ENCODE peak calls at places on chromosomes 4 and X, in six cellular contexts. K, L, B, F, N and H are unnamed samples.

GRCh38 chr4:156686120-156686519 is 285.5 kb downstream of the PDGFC start:
- DNase-seq in F (no peak), L (peak; percentile 94), N (no peak), B (peak; percentile 98), K (peak; percentile 63), H (no peak)

GRCh38 chrX:4379071-4379470 is 665.6 kb upstream of the PRKX start:
- DNase-seq in N (no peak), B (no peak), K (no peak), L (no peak), F (peak; percentile 86), H (no peak)

GRCh38 chrX:15946783-15947550 is 92.4 kb upstream of the AP1S2 start:
- DNase-seq in F (peak; percentile 93), N (no peak), L (peak; percentile 44), B (peak; percentile 80), K (peak; percentile 75), H (no peak)

GRCh38 chr4:7845493-7846124 is 94.1 kb downstream of the AFAP1 start:
- DNase-seq in K (no peak), F (no peak), B (peak; percentile 40), N (no peak), L (no peak), H (no peak)

GRCh38 chrX:37905436-37906147 is 58.2 kb upstream of the DYNLT3 start:
- DNase-seq in L (no peak), K (peak; percentile 28), F (no peak), N (no peak), B (peak; percentile 7), H (no peak)

GRCh38 chr4:87071401-87071800 is 136.6 kb downstream of the AFF1 start:
- DNase-seq in F (no peak), L (no peak), B (no peak), K (no peak), N (no peak), H (no peak)

GRCh38 chr4:184151988-184152485 is 65.6 kb downstream of the ENPP6 start:
- DNase-seq in B (no peak), L (no peak), K (no peak), N (no peak), F (no peak), H (no peak)

GRCh38 chr4:90842960-90843359 is 715.8 kb downstream of the CCSER1 start:
- DNase-seq in F (peak; percentile 30), K (no peak), L (no peak), N (no peak), B (no peak), H (no peak)

GRCh38 chrX:124737771-124738170 is 391.4 kb downstream of the SH2D1A start:
- DNase-seq in N (no peak), B (no peak), K (no peak), F (no peak), L (no peak), H (no peak)

GRCh38 chr4:177411996-177412395 is 30.2 kb downstream of the AGA start:
- DNase-seq in B (no peak), N (no peak), L (no peak), K (no peak), F (no peak), H (no peak)

GRCh38 chr4:55637272-55637820 is 1.2 kb upstream of the NMU start:
- DNase-seq in F (no peak), B (no peak), N (no peak), K (no peak), L (no peak), H (no peak)

DNA sequence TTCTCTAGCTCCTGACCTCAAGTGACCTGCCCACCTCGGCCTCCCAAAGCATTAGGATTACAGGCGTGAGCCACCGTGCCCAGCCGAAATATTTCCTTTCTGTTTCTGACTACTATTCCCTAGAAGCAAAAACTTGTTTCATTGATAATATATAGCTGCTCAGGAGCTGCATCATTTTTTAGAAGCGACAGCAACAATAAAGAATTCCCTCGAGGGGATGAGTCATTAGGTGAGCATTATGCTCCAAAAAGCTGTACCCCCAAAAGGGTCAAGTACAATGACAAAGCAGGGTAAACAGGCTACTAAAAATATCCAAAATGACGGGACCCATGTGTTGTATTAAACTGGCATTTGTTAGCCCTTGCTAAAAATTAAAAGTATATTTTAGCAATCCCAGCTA is 67.0 kb downstream of the RBM47 start:
- DNase-seq in K (no peak), F (peak; percentile 52), B (no peak), L (no peak), N (no peak), H (no peak)
- H3K27ac ChIP-seq in K (no peak overlapping the region), F (no peak overlapping the region), B (no peak overlapping the region), L (no peak overlapping the region), N (no peak overlapping the region), H (no peak overlapping the region)

GRCh38 chr4:108622828-108623227 is 2.5 kb downstream of the RPL34 start:
- DNase-seq in B (no peak), L (no peak), K (no peak), N (no peak), F (no peak), H (no peak)
- H3K4me3 ChIP-seq in B (no peak overlapping the region), L (peak overlapping the region; percentile 31), K (no peak overlapping the region), N (no peak overlapping the region), F (peak overlapping the region; percentile 100), H (no peak overlapping the region)

GRCh38 chr4:186621959-186622553 is 66.7 kb upstream of the MTNR1A start:
- DNase-seq in K (peak; percentile 89), L (peak; percentile 65), N (no peak), B (peak; percentile 88), F (no peak), H (no peak)
- TF ChIP-seq CTCF in K (peak; percentile 76), L (peak; percentile 80), N (no peak), B (peak; percentile 79), F (no peak), H (no peak)

GRCh38 chrX:22134681-22135080 is 102.6 kb downstream of the PHEX start:
- DNase-seq in F (peak; percentile 89), B (peak; percentile 90), K (peak; percentile 43), N (no peak), L (peak; percentile 49), H (no peak)

GRCh38 chrX:22135171-22135711 is 103.1 kb downstream of the PHEX start:
- DNase-seq in F (peak; percentile 55), L (peak; percentile 41), B (peak; percentile 89), K (peak; percentile 50), N (no peak), H (no peak)

GRCh38 chrX:22141061-22141460 is 108.9 kb downstream of the PHEX start:
- DNase-seq in F (peak; percentile 42), B (no peak), N (no peak), L (no peak), K (no peak), H (no peak)

GRCh38 chrX:22136711-22137110 is 104.6 kb downstream of the PHEX start:
- DNase-seq in B (peak; percentile 41), N (no peak), F (no peak), K (no peak), L (no peak), H (no peak)

DNA sequence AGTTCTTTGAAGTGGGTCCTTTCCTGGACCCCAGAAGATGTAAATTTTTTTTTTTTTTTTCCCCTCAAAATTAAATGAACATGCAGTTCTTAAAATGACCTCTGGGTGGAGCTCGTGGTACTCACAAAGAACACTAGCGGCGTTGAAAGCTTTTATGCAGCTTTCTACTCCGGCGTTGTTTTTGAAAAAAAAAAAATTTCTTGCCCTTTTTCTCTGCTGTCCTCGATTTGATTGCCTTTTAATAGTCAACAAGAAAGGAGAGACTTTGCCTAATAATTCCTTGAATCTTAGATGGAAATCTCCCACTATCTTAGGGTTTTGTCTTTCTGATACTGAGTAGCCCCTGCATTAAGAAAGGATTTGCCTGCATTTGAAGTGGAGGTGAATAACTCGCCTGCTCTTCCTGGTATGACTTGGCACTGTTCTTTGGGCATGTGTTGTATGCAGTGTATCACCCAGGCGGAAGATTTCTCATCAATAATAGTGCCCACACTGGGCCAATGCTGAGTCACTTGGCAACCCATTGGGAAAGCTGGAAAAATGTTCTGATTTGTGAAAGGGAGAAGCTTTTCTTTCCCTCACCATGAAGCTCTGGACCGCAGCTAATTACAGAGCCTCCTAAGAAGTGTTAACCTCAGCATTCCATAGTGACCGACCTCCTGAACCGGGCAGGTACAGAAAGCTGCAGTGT is 104.0 kb downstream of the PHEX start:
- DNase-seq in K (peak; percentile 59), F (peak; percentile 83), N (no peak), L (no peak), B (peak; percentile 84), H (no peak)
- H3K27ac ChIP-seq in K (no peak overlapping the region), F (peak overlapping the region; percentile 97), N (no peak overlapping the region), L (peak overlapping the region; percentile 71), B (peak overlapping the region; percentile 43), H (no peak overlapping the region)

DNA sequence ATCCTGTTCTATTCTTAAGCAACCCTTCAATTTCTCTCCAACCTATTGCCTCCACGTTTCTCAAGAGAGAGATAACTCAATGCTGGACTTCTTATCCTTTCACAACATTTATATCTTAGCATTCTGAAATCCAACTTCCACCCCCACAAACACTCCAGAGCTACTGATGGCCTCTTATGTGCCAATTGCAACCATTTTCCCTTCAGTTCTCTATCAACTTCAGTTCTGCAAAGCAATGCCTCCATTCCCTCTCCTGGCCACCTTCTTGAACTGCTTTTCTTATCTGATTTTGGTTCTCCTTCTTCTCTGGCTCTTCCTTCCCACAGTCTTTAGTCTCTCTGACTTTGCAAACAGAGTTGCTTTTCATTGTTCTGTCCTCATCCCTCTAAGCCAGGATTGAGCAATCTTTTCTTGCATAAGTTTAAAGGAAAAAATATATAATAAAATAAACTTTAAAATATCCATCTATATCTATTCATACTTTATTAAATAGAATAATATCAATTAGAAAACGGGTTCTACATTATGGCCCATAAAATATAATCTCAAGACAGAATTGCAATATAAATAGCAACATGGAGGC is 3.6 kb upstream of the STBD1 start:
- DNase-seq in F (no peak), N (no peak), L (no peak), K (peak; percentile 38), B (no peak), H (no peak)
- H3K4me3 ChIP-seq in F (no peak overlapping the region), N (no peak overlapping the region), L (no peak overlapping the region), K (no peak overlapping the region), B (no peak overlapping the region), H (no peak overlapping the region)

GRCh38 chrX:77446029-77446585 is 1.1 kb upstream of the FGF16 start:
- DNase-seq in N (no peak), F (no peak), K (no peak), L (no peak), B (no peak), H (no peak)
- TF ChIP-seq CTCF in N (no peak), F (no peak), K (peak; percentile 33), L (peak; percentile 30), B (peak; percentile 35), H (peak; percentile 13)

GRCh38 chrX:136146614-136147319 is 566 bp upstream of the FHL1 start:
- DNase-seq in L (no peak), F (peak; percentile 7), K (no peak), N (no peak), B (no peak), H (peak; percentile 53)

GRCh38 chrX:136147966-136148365 is 633 bp downstream of the FHL1 start:
- DNase-seq in K (no peak), B (no peak), N (peak; percentile 37), F (no peak), L (no peak), H (peak; percentile 54)

GRCh38 chrX:136147320-136147901 is at the start of gene FHL1:
- DNase-seq in K (peak; percentile 30), N (peak; percentile 79), F (peak; percentile 40), B (peak; percentile 39), L (no peak), H (peak; percentile 80)

GRCh38 chrX:136143714-136144113 is 3.6 kb upstream of the FHL1 start:
- DNase-seq in N (no peak), K (no peak), F (no peak), B (no peak), L (no peak), H (no peak)

GRCh38 chrX:136148391-136148790 is 1.1 kb downstream of the FHL1 start:
- DNase-seq in B (no peak), N (no peak), L (no peak), F (no peak), K (no peak), H (no peak)
- H3K27ac ChIP-seq in B (peak overlapping the region; percentile 34), N (peak overlapping the region; percentile 27), L (no peak overlapping the region), F (no peak overlapping the region), K (no peak overlapping the region), H (no peak overlapping the region)